ENCODE peak calls at places on chromosomes 11 and 22, in ten cellular contexts. Y is breast epithelium, G is pancreas, O is upper lobe of right lung, F is GM06990, I is AG10803, Z is right atrium auricular region, R is SK-N-SH, L is BJ, H is fibroblast of pulmonary artery. A is an unnamed sample.

GRCh38 chr22:45922256-45922655 is 54.7 kb downstream of the WNT7B start:
- DNase-seq in Y (no peak), G (no peak), O (no peak), F (no peak), I (no peak), Z (no peak), R (no peak), L (no peak), H (no peak), A (no peak)

GRCh38 chr11:73400293-73400692 is 24.1 kb downstream of the RELT start:
- DNase-seq in Y (no peak), G (no peak), O (no peak), F (no peak), I (no peak), Z (no peak), R (no peak), L (no peak), H (no peak), A (no peak)

GRCh38 chr11:3087373-3087772 is 30.1 kb upstream of the CARS1 start:
- DNase-seq in Y (no peak), G (no peak), O (no peak), F (no peak), I (no peak), Z (no peak), R (no peak), L (no peak), H (no peak), A (no peak)

GRCh38 chr11:65355776-65356393 is 1.3 kb downstream of the TIGD3 start:
- DNase-seq in Y (no peak), G (no peak), O (peak), F (no peak), I (peak), Z (no peak), R (no peak), L (no peak), H (peak), A (peak)

GRCh38 chr22:25644122-25644521 is 79.6 kb downstream of the GRK3 start:
- DNase-seq in Y (peak), G (no peak), O (no peak), F (no peak), I (no peak), Z (no peak), R (no peak), L (no peak), H (no peak), A (no peak)

GRCh38 chr22:29830585-29830984 is 7.5 kb downstream of the ASCC2 start:
- DNase-seq in Y (no peak), G (no peak), O (no peak), F (no peak), I (no peak), Z (no peak), R (no peak), L (no peak), H (no peak), A (peak)

GRCh38 chr11:119298726-119299125 is 18.2 kb downstream of the MCAM start:
- DNase-seq in Y (peak), G (no peak), O (no peak), F (no peak), I (peak), Z (no peak), R (no peak), L (no peak), H (no peak), A (no peak)

GRCh38 chr11:122724520-122724919 is 69.0 kb downstream of the UBASH3B start:
- DNase-seq in Y (no peak), G (no peak), O (no peak), F (no peak), I (peak), Z (no peak), R (no peak), L (no peak), H (peak), A (no peak)

GRCh38 chr11:84465040-84465439 is 1162.1 kb downstream of the DLG2 start:
- DNase-seq in Y (no peak), G (no peak), O (no peak), F (no peak), I (peak), Z (no peak), R (no peak), L (no peak), H (peak), A (peak)

GRCh38 chr11:86790073-86790727 is 10.1 kb upstream of the PRSS23 start:
- DNase-seq in Y (no peak), G (no peak), O (no peak), F (no peak), I (no peak), Z (no peak), R (no peak), L (no peak), H (no peak), A (no peak)

GRCh38 chr11:13354335-13354734 is 76.7 kb downstream of the BMAL1 start:
- DNase-seq in Y (no peak), G (no peak), O (no peak), F (no peak), I (peak), Z (no peak), R (no peak), L (no peak), H (peak), A (peak)

GRCh38 chr11:130204703-130205095 is 45.1 kb downstream of the ST14 start:
- DNase-seq in Y (no peak), G (no peak), O (peak), F (no peak), I (no peak), Z (no peak), R (no peak), L (no peak), H (no peak), A (no peak)

GRCh38 chr11:78030429-78031325 is 7.6 kb upstream of the KCTD14 start:
- DNase-seq in Y (peak), G (peak), O (peak), F (no peak), I (peak), Z (no peak), R (peak), L (no peak), H (peak), A (no peak)

GRCh38 chr11:121577106-121577505 is 124.3 kb upstream of the SORL1-AS1 start:
- DNase-seq in Y (no peak), G (no peak), O (no peak), F (no peak), I (no peak), Z (no peak), R (no peak), L (no peak), H (no peak), A (no peak)

GRCh38 chr11:119100246-119100959 is 1.2 kb downstream of the DPAGT1 start:
- DNase-seq in Y (no peak), G (no peak), O (no peak), F (no peak), I (peak), Z (no peak), R (peak), L (no peak), H (peak), A (peak)

GRCh38 chr11:122348658-122349451 is 232.8 kb upstream of the BLID start:
- DNase-seq in Y (no peak), G (no peak), O (no peak), F (no peak), I (no peak), Z (no peak), R (no peak), L (no peak), H (no peak), A (no peak)

GRCh38 chr22:19517919-19518567 is 6.2 kb downstream of the CLDN5 start:
- DNase-seq in Y (no peak), G (no peak), O (no peak), F (no peak), I (no peak), Z (no peak), R (no peak), L (no peak), H (no peak), A (no peak)

GRCh38 chr11:9525116-9525515 is 48.4 kb upstream of the WEE1 start:
- DNase-seq in Y (no peak), G (no peak), O (no peak), F (no peak), I (no peak), Z (no peak), R (no peak), L (no peak), H (peak), A (no peak)

GRCh38 chr11:108496643-108497256 is 1.4 kb downstream of the POGLUT3 start:
- DNase-seq in Y (no peak), G (no peak), O (no peak), F (no peak), I (peak), Z (no peak), R (no peak), L (no peak), H (peak), A (peak)

GRCh38 chr11:72079776-72080325 is 491 bp downstream of the NUMA1 start:
- DNase-seq in Y (no peak), G (peak), O (no peak), F (no peak), I (no peak), Z (no peak), R (peak), L (no peak), H (no peak), A (no peak)

GRCh38 chr11:91688672-91689071 is 535.9 kb upstream of the FAT3 start:
- DNase-seq in Y (no peak), G (no peak), O (no peak), F (no peak), I (no peak), Z (no peak), R (no peak), L (no peak), H (no peak), A (no peak)

GRCh38 chr11:116691779-116692178 is 81.0 kb downstream of the BUD13 start:
- DNase-seq in Y (no peak), G (peak), O (no peak), F (peak), I (peak), Z (peak), R (peak), L (no peak), H (peak), A (peak)

GRCh38 chr11:82117339-82117738 is 616.3 kb downstream of the FAM181B start:
- DNase-seq in Y (no peak), G (no peak), O (no peak), F (no peak), I (no peak), Z (no peak), R (no peak), L (no peak), H (no peak), A (no peak)
- TF ChIP-seq CTCF in Y (no peak), G (no peak), O (no peak), F (no peak), I (no peak), Z (no peak), R (no peak), L (no peak), H (no peak), A (no peak)

GRCh38 chr22:41919357-41920224 is 4.7 kb upstream of the SHISA8 start:
- DNase-seq in Y (peak), G (peak), O (peak), F (peak), I (peak), Z (no peak), R (peak), L (no peak), H (no peak), A (peak)
- H3K4me3 ChIP-seq in Y (peak), G (peak), O (peak), F (peak), I (peak), Z (peak), R (peak), L (peak), H (peak), A (peak)

GRCh38 chr11:1052133-1053011 is 15.9 kb upstream of the MUC6 start:
- DNase-seq in Y (no peak), G (peak), O (peak), F (peak), I (no peak), Z (no peak), R (peak), L (no peak), H (no peak), A (no peak)

GRCh38 chr11:1049911-1050580 is 13.5 kb upstream of the MUC6 start:
- DNase-seq in Y (no peak), G (peak), O (no peak), F (peak), I (no peak), Z (no peak), R (peak), L (no peak), H (no peak), A (no peak)

GRCh38 chr11:1051356-1052132 is 15.0 kb upstream of the MUC6 start:
- DNase-seq in Y (no peak), G (peak), O (peak), F (peak), I (no peak), Z (no peak), R (peak), L (no peak), H (no peak), A (no peak)

GRCh38 chr11:1049431-1049891 is 12.9 kb upstream of the MUC6 start:
- DNase-seq in Y (no peak), G (peak), O (peak), F (no peak), I (no peak), Z (no peak), R (no peak), L (no peak), H (no peak), A (no peak)

DNA sequence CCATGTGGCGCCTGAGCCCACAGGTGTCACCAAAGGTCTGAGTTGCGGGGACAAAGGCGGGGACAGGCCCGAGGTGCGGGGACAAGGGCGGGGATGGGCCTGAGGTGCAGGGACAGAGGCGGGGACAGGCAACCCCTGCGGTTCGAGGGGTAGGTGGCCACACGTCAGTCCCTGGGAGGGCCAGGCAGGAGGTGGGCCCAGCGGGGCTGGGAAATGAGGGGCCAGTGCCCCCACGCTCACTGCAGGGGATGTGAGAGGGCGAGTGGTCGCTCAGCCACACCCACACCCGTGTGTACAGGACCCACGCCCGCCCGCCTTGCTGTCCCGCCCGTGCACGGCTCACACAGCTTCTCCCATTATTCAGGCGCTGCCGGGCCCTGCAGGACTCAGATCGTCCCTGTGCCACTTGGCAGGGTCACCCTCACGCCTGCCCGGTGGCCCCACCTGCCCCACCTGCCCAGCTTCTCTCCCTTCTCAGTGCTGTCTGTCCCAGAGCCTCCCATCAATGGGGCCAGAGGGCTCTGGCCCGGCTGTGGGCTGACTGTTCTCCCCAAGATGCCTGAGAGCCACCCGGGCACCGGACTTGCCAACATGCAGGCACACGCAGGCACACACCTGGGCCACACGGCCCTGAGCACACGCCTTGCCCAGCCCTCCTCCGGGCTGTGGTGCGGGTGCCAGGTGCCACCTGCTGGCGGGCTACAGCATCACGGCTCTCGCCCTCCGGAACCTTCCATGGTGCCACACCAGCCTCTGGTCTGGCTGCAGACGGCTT is 14.2 kb upstream of the MUC6 start:
- DNase-seq in Y (peak), G (peak), O (peak), F (peak), I (peak), Z (no peak), R (peak), L (no peak), H (peak), A (peak)
- TF ChIP-seq CTCF in Y (peak), G (peak), O (peak), F (peak), I (peak), Z (peak), R (peak), L (peak), H (peak), A (peak)

DNA sequence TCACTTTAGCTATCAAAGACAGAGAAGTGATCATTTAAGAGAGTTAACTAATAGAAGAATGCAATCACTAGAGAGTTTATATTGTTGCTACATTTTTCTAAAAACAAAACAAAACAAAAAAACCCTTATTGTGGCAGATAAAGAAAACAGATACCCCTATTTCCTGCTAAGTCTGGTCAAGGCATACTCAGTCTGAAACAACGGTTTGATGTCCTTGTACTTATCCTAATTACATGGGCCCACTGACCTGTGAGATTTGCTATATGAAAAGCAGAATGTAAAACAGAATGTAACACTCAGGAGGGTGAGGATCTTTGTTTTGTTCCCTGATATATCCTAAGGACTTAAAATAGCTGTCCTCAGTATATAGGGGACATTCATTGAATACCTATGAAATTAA is 24.6 kb downstream of the MAML2 start:
- DNase-seq in Y (no peak), G (no peak), O (no peak), F (no peak), I (no peak), Z (no peak), R (no peak), L (no peak), H (no peak), A (no peak)
- H3K4me3 ChIP-seq in Y (no peak), G (no peak), O (no peak), F (no peak), I (no peak), Z (no peak), R (no peak), L (no peak), H (no peak), A (no peak)

GRCh38 chr11:115501895-115502589 is 2.2 kb downstream of the CADM1 start:
- DNase-seq in Y (no peak), G (no peak), O (no peak), F (no peak), I (no peak), Z (no peak), R (peak), L (no peak), H (no peak), A (no peak)

GRCh38 chr11:115503886-115504278 is 333 bp downstream of the CADM1 start:
- DNase-seq in Y (no peak), G (no peak), O (no peak), F (no peak), I (no peak), Z (no peak), R (peak), L (no peak), H (no peak), A (no peak)

GRCh38 chr11:115504279-115505158 is at the start of gene CADM1:
- DNase-seq in Y (peak), G (peak), O (peak), F (peak), I (peak), Z (peak), R (peak), L (peak), H (peak), A (peak)

GRCh38 chr11:115502636-115503082 is 1.6 kb downstream of the CADM1 start:
- DNase-seq in Y (no peak), G (peak), O (no peak), F (no peak), I (no peak), Z (no peak), R (no peak), L (no peak), H (no peak), A (no peak)

DNA sequence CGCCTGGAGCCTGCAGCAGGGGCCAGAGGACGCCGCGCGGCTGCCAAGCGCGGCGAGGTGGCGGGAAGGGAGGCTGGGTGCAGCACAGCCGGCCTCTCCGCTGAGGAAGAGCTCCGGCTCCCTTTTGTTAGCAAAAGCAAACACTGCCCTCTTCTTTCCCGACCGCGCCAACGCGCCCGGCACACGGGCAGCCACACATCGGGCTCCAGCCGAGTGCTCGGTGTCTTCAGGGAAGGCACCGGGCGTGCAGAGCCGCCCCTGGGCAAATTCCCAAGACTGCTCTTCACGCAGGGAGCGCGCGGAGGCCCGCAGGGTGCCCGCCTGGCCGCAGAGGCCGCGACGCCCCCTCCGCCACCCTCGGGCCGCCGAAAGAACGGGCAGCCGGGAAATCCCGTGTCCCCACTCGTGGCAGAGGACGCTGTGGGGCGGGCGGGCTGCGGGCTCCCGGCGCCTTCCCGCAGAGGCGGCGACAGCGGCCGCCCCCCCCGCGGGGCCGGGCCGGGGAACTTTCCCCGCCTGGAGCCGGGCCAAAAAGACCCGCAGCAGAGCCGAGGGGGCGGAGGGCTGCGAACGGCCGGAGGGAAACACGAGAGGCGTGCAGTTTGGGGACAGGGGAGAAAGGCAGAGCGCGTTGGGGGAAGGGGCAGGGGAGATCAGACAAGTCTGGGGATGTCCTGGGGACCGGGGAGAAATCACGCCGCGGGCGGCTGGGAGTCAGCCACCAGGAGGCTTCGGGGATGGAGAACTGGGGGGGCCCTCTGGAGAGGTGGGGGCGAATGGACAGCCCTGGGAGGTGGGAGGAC is 931 bp downstream of the CADM1 start:
- DNase-seq in Y (peak), G (peak), O (peak), F (peak), I (peak), Z (peak), R (peak), L (peak), H (peak), A (no peak)
- TF ChIP-seq CTCF in Y (peak), G (no peak), O (peak), F (peak), I (peak), Z (peak), R (peak), L (peak), H (no peak), A (no peak)

GRCh38 chr22:31123292-31123602 is 481 bp downstream of the INPP5J start:
- DNase-seq in Y (no peak), G (no peak), O (no peak), F (no peak), I (no peak), Z (no peak), R (no peak), L (no peak), H (no peak), A (no peak)
- H3K4me3 ChIP-seq in Y (peak), G (peak), O (peak), F (no peak), I (peak), Z (peak), R (peak), L (peak), H (peak), A (no peak)

DNA sequence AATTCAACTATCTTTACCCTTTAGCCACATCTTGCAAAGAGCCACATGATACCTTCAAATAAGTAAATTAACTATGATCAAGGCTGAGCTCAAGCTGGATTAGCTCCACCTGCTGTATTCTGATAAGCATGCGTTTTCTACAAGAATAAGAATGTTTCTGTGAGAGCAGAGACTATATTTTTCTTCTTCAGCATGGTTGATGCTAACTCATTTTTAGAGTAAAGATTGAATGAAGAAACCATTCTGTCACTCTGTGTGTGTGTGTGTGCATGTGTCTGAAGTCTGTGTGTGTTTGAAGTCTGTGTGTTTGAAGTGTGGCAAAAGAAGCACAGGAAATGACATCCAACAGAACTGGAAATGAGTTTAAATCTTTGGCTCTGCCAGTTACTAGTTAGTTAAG is 12.0 kb upstream of the LAYN start:
- DNase-seq in Y (no peak), G (no peak), O (no peak), F (no peak), I (peak), Z (no peak), R (no peak), L (no peak), H (peak), A (no peak)
- TF ChIP-seq CTCF in Y (no peak), G (no peak), O (no peak), F (no peak), I (no peak), Z (no peak), R (peak), L (peak), H (peak), A (peak)

GRCh38 chr11:95322546-95322945 is 91.5 kb upstream of the SESN3 start:
- DNase-seq in Y (no peak), G (no peak), O (no peak), F (no peak), I (peak), Z (no peak), R (no peak), L (no peak), H (peak), A (peak)
- H3K4me3 ChIP-seq in Y (no peak), G (no peak), O (no peak), F (no peak), I (no peak), Z (no peak), R (no peak), L (no peak), H (no peak), A (no peak)

A was measured in fibroblast of mammary gland.